ENCODE peak calls at places on chromosomes 2 and 18, in four cellular contexts. J, K, C and H are unnamed samples.

GRCh38 chr2:42141687-42142475 is 27.3 kb upstream of the EML4 start:
- DNase-seq in C (peak; percentile 65), K (peak; percentile 75), J (peak; percentile 63), H (no peak)

GRCh38 chr2:209933499-209934458 is 68.7 kb upstream of the RPE start:
- DNase-seq in K (no peak), J (peak; percentile 40), C (no peak), H (peak; percentile 59)

GRCh38 chr18:67043276-67043675 is 439.4 kb upstream of the CDH19 start:
- DNase-seq in J (no peak), K (no peak), C (no peak), H (no peak)

GRCh38 chr2:36482576-36483214 is 115.3 kb downstream of the FEZ2 start:
- DNase-seq in K (no peak), C (peak; percentile 86), J (no peak), H (no peak)

GRCh38 chr2:215973954-215974699 is 39.2 kb downstream of the MREG start:
- DNase-seq in K (no peak), C (peak; percentile 95), J (no peak), H (no peak)

GRCh38 chr2:164764996-164765395 is 76.6 kb downstream of the COBLL1 start:
- DNase-seq in J (no peak), C (no peak), K (no peak), H (no peak)

GRCh38 chr2:162928356-162928755 is 89.8 kb upstream of the KCNH7 start:
- DNase-seq in K (no peak), C (no peak), J (no peak), H (no peak)

GRCh38 chr2:107064750-107065149 is 178.8 kb upstream of the ST6GAL2 start:
- DNase-seq in C (no peak), K (no peak), J (no peak), H (no peak)

GRCh38 chr2:24855022-24855622 is 61.9 kb downstream of the CENPO start:
- DNase-seq in J (no peak), K (no peak), C (no peak), H (no peak)

GRCh38 chr2:96800762-96801463 is 15.2 kb upstream of the CNNM3 start:
- DNase-seq in J (peak; percentile 84), C (peak; percentile 65), K (peak; percentile 78), H (no peak)

GRCh38 chr18:73274812-73275621 is 407.2 kb upstream of the NETO1 start:
- DNase-seq in C (no peak), J (no peak), K (no peak), H (no peak)

GRCh38 chr2:226118471-226119429 is 680.9 kb downstream of the IRS1 start:
- DNase-seq in C (peak; percentile 92), J (no peak), K (no peak), H (no peak)

DNA sequence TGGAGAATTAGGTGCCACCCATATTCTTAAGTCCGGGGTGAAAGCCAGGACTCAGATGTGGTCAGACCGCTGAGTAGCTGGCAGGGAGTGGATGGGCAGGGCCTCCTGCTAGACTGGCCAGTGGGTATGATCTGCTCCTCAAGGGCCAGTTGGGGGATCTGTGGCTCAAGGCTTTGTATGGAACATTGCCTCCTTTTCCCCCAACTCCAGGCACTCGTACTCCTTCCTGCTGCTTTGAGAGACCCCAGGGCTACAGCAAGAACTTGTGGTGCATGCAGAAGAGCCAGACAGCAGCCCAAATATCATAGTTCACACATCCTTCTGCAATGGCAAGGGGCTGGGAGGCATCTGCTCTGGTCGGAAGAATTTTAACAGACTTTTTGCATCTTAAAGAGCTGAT is 61.7 kb downstream of the PDCL3 start:
- DNase-seq in J (no peak), C (no peak), K (no peak), H (no peak)
- H3K27ac ChIP-seq in J (no peak overlapping the region), C (no peak overlapping the region), K (no peak overlapping the region), H (no peak overlapping the region)

GRCh38 chr2:149075868-149076267 is 37.4 kb downstream of the LYPD6B start:
- DNase-seq in C (no peak), J (no peak), K (no peak), H (no peak)
- H3K27ac ChIP-seq in C (peak overlapping the region; percentile 76), J (no peak overlapping the region), K (no peak overlapping the region), H (no peak overlapping the region)

GRCh38 chr2:86482034-86482433 is 40.9 kb downstream of the KDM3A start:
- DNase-seq in C (no peak), J (no peak), K (no peak), H (no peak)
- H3K27ac ChIP-seq in C (no peak overlapping the region), J (no peak overlapping the region), K (peak overlapping the region; percentile 80), H (peak overlapping the region; percentile 78)

DNA sequence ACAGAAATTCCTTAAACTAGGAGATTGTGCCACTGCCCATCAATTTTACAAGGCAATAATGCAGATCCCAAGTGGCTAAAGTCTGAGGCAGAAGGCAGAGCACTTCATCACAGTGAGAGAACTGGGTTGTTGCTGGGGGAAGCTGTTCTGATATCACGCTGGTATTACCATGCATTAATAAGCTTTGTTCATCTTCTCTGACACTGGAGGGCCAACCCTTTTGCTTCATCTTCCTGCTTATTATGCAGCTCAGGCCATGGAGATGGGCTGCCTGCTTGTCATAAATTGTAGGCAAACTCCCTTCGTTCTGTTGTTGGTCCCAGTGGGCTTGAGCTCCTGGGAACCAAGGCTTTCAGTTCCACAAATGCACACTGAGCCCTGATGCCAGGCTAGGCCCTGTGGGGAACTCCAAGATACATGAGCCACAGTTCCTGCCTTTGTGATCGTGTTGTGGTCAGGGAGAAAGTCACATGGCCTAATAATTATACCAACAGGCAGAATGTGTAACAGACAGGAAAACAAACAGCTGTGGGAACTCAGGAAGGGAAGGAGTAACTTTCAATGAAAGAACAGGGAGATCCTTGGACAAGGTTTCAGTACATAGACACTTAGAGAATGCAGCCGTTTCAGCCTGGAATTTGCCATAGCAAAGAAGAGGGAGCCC is 49.1 kb upstream of the BCL2L11 start:
- DNase-seq in J (no peak), C (peak; percentile 84), K (no peak), H (no peak)
- H3K27ac ChIP-seq in J (no peak overlapping the region), C (peak overlapping the region; percentile 61), K (peak overlapping the region; percentile 26), H (no peak overlapping the region)

GRCh38 chr2:237602409-237602808 is 11.9 kb upstream of the RAB17 start:
- DNase-seq in K (no peak), J (no peak), C (no peak), H (no peak)

GRCh38 chr2:237604960-237605359 is 14.4 kb upstream of the RAB17 start:
- DNase-seq in C (no peak), J (peak; percentile 56), K (no peak), H (no peak)

GRCh38 chr2:237603718-237604362 is 13.3 kb upstream of the RAB17 start:
- DNase-seq in C (no peak), J (no peak), K (no peak), H (peak; percentile 23)

GRCh38 chr2:237603049-237603717 is 12.6 kb upstream of the RAB17 start:
- DNase-seq in C (no peak), J (no peak), K (no peak), H (no peak)

DNA sequence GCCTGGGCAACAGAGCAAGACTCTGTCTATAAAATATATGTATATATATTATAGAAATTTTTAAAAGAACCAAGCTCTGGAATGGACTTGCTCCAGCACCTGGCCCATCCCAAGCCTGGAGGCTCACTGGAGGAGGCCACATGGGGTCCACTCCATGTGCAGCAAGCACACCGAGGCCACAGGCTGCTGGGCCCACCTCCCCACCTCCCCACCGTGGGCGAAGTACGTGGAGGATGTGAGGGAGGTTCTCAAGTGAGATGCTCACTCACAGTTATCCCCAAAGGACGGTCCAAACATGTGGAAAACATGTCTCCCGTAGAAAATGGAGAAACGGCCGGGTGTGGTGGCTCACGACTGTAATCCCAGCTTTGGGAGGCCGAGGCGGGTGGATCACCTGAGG is 13.9 kb upstream of the RAB17 start:
- DNase-seq in C (no peak), K (no peak), J (no peak), H (no peak)
- H3K27ac ChIP-seq in C (no peak overlapping the region), K (peak overlapping the region; percentile 36), J (no peak overlapping the region), H (no peak overlapping the region)

DNA sequence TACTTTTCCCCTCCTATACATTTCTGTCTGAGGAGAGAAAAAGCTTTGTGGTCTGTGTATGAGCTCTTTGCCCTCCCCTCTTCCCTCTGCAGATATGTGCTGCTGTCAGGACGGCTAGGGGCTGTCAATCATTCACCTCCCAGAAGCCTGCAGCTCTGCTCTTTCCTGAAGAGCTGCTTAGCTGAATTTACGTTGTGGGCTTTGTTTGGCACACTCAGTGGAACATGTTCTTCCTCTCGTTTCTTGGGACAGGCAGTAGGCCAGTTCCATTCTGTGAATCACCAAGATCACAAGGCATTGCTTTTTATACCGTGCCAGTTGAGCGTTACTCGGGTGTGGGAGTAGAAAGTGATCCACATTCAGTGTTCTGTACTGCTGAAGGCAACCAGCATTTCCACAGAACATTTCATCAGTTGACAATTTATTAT is 136.7 kb downstream of the LAMA3 start:
- DNase-seq in C (no peak), J (no peak), K (peak; percentile 93), H (no peak)
- H3K27ac ChIP-seq in C (no peak overlapping the region), J (no peak overlapping the region), K (peak overlapping the region; percentile 76), H (peak overlapping the region; percentile 12)

DNA sequence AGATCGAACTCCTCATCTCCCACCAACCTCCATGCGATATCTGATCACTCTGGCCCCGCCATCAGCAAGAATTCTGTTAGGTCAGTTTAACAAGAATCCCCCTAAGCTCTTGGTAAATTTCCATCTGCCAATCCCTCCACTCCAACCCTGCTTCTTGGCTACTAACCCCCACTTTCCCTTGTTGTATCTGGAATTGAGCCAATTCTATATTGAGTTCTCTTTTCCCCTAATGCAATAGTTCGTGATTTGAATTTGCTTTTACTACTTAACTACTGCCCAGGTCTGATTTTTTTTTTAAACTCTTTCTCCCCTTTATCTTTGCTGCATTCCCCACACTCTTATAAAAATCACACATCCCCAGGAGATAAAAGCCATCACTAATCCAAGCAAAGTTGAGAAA is 159.3 kb upstream of the STK17B start:
- DNase-seq in K (no peak), C (no peak), J (no peak), H (no peak)
- H3K27ac ChIP-seq in K (no peak overlapping the region), C (peak overlapping the region; percentile 74), J (no peak overlapping the region), H (no peak overlapping the region)